ENCODE peak calls at places on chromosomes 16 and 17, in nine cellular contexts. D is H54; G is fibroblast of lung; H is thoracic aorta; P is A549; J is T-helper 1 cell; E is NCI-H1105; S is fibroblast of mammary gland; I is activated T-helper 1 cell treated with anti-CD3 and anti-CD28 coated beads, Interleukin-12 subunit alpha, Interleukin-12 subunit beta, Interleukin-2, Interleukin-4 antibody, amounts not matched to agents 30 ng/mL and 10 ng/mL and 1 ng/mL, durations not matched to agents 14 hours and 24 hours and 36 hours. N is an unnamed sample.
A peak's percentile ranks its signal among the peaks of the same experiment; 100 is the strongest.

GRCh38 chr16:67016681-67017450 is 12.1 kb upstream of the CBFB start:
- DNase-seq in P (no peak), D (no peak), H (no peak), G (no peak), J (no peak), E (no peak), I (no peak), S (no peak), N (no peak)

GRCh38 chr16:15874745-15875314 is 13.6 kb downstream of the CEP20 start:
- DNase-seq in I (no peak), E (peak; percentile 7), G (peak; percentile 64), D (no peak), P (peak; percentile 80), J (no peak), H (no peak), S (peak; percentile 85), N (no peak)

GRCh38 chr17:55722742-55723487 is at the start of gene TMEM100:
- DNase-seq in S (peak; percentile 97), H (no peak), J (no peak), E (no peak), G (peak; percentile 90), I (no peak), P (no peak), D (no peak), N (no peak)

GRCh38 chr17:48550313-48551205 is 5.7 kb upstream of the HOXB2 start:
- DNase-seq in G (peak; percentile 41), P (no peak), I (no peak), D (no peak), J (no peak), S (no peak), E (peak; percentile 38), H (no peak), N (no peak)

GRCh38 chr17:39716073-39716818 is 14.1 kb downstream of the MIEN1 start:
- DNase-seq in S (no peak), H (no peak), J (no peak), D (no peak), E (no peak), I (no peak), P (no peak), G (no peak), N (no peak)

GRCh38 chr17:22435231-22435974 is 743.1 kb downstream of the KCNJ18 start:
- DNase-seq in D (no peak), E (no peak), I (no peak), J (no peak), H (no peak), S (no peak), G (no peak), P (no peak), N (no peak)

GRCh38 chr17:42895185-42895555 is 5.4 kb upstream of the G6PC1 start:
- DNase-seq in D (peak; percentile 83), G (peak; percentile 88), E (no peak), I (no peak), S (peak; percentile 92), P (peak; percentile 86), H (peak; percentile 57), J (no peak), N (no peak)

GRCh38 chr16:27366687-27367462 is 35.1 kb upstream of the IL21R start:
- DNase-seq in G (no peak), S (peak; percentile 24), P (no peak), D (no peak), J (no peak), I (peak; percentile 27), H (no peak), E (no peak), N (no peak)